ENCODE peak calls at places on chromosomes 12 and 14, in ten cellular contexts. U is prostate gland, E is A549, K is gastrocnemius medialis, I is uterus, N is transverse colon, D is IMR-90, T is upper lobe of left lung, A is Peyer's patch, J is stomach. Z is an unnamed sample.

GRCh38 chr14:104216457-104216856 is 78.1 kb downstream of the KIF26A start:
- DNase-seq in T (peak), J (no peak), K (no peak), E (no peak), N (no peak), I (no peak), A (no peak), U (no peak), D (no peak), Z (no peak)

GRCh38 chr12:102816816-102817434 is 100.1 kb downstream of the PAH start:
- DNase-seq in K (no peak), D (peak), J (no peak), E (peak), I (no peak), N (no peak), U (no peak), A (no peak), T (no peak), Z (no peak)

GRCh38 chr12:93638095-93638494 is 39.1 kb upstream of the CRADD start:
- DNase-seq in T (no peak), I (no peak), J (no peak), D (peak), U (no peak), A (no peak), E (no peak), N (no peak), K (no peak), Z (no peak)

GRCh38 chr12:7934153-7934552 is 1.8 kb downstream of the SLC2A3 start:
- DNase-seq in A (peak), K (no peak), U (no peak), T (no peak), D (no peak), E (no peak), N (no peak), J (no peak), I (no peak), Z (no peak)

GRCh38 chr12:59372971-59373370 is 222.9 kb upstream of the SLC16A7 start:
- DNase-seq in A (no peak), I (no peak), T (no peak), E (peak), K (no peak), J (no peak), N (no peak), D (peak), U (no peak), Z (no peak)

GRCh38 chr14:95097385-95097784 is 59.9 kb downstream of the DICER1 start:
- DNase-seq in T (no peak), E (no peak), J (no peak), D (peak), A (no peak), U (no peak), N (no peak), I (no peak), K (no peak), Z (no peak)

GRCh38 chr12:52274521-52274920 is at the start of gene KRT86:
- DNase-seq in T (no peak), A (no peak), N (no peak), K (no peak), I (no peak), E (no peak), J (peak), D (no peak), U (no peak), Z (no peak)

GRCh38 chr14:80987235-80988032 is 32.0 kb downstream of the TSHR start:
- DNase-seq in N (peak), K (peak), D (peak), U (peak), I (peak), E (peak), A (peak), J (peak), T (no peak), Z (peak)

GRCh38 chr12:77746108-77746507 is 84.6 kb upstream of the NAV3 start:
- DNase-seq in E (no peak), D (peak), I (no peak), T (no peak), A (no peak), J (no peak), U (no peak), N (no peak), K (no peak), Z (no peak)

GRCh38 chr14:96268426-96269358 is 12.7 kb downstream of the BDKRB1 start:
- DNase-seq in D (peak), J (no peak), E (peak), K (no peak), U (peak), A (peak), T (no peak), N (peak), I (peak), Z (no peak)

GRCh38 chr14:89248430-89249295 is 168.4 kb downstream of the FOXN3 start:
- DNase-seq in D (no peak), J (no peak), K (no peak), N (no peak), U (no peak), T (no peak), I (no peak), E (no peak), A (no peak), Z (no peak)

GRCh38 chr14:78143489-78144145 is 26.6 kb upstream of the NRXN3 start:
- DNase-seq in A (no peak), E (peak), J (no peak), N (no peak), T (no peak), K (no peak), D (peak), U (no peak), I (no peak), Z (no peak)

GRCh38 chr14:78142994-78143393 is 27.2 kb upstream of the NRXN3 start:
- DNase-seq in D (no peak), I (no peak), U (no peak), N (no peak), T (no peak), J (no peak), E (no peak), K (no peak), A (no peak), Z (no peak)

GRCh38 chr14:78136695-78137094 is 33.5 kb upstream of the NRXN3 start:
- DNase-seq in N (no peak), U (no peak), D (no peak), A (no peak), E (no peak), J (no peak), I (no peak), K (no peak), T (no peak), Z (no peak)

GRCh38 chr14:78141590-78141989 is 28.6 kb upstream of the NRXN3 start:
- DNase-seq in I (no peak), E (no peak), D (no peak), N (no peak), A (no peak), U (no peak), T (no peak), J (no peak), K (no peak), Z (no peak)
- TF ChIP-seq CTCF in I (no peak), E (no peak), D (no peak), N (no peak), A (no peak), U (peak), T (no peak), J (no peak), K (no peak), Z (no peak)

GRCh38 chr12:9848899-9849298 is 20.3 kb downstream of the CLEC2B start:
- DNase-seq in U (no peak), K (no peak), T (no peak), I (no peak), E (no peak), J (no peak), D (no peak), A (no peak), N (no peak), Z (no peak)
- TF ChIP-seq POLR2A in U (no peak), K (no peak), T (no peak), I (no peak), E (no peak), J (no peak), D (no peak), A (no peak), N (no peak), Z (no peak)

GRCh38 chr12:105369014-105369413 is 38.5 kb downstream of the C12orf75 start:
- DNase-seq in A (no peak), K (no peak), E (no peak), U (no peak), N (no peak), J (no peak), T (no peak), D (peak), I (no peak), Z (no peak)
- TF ChIP-seq CTCF in A (no peak), K (no peak), E (no peak), U (no peak), N (no peak), J (no peak), T (no peak), D (peak), I (no peak), Z (no peak)

GRCh38 chr14:73644531-73645247 is at the start of gene DNAL1:
- DNase-seq in I (peak), D (peak), E (peak), K (peak), J (peak), A (peak), N (peak), U (peak), T (peak), Z (peak)
- TF ChIP-seq POLR2A in I (peak), D (peak), E (peak), K (peak), J (no peak), A (no peak), N (peak), U (peak), T (peak), Z (no peak)

DNA sequence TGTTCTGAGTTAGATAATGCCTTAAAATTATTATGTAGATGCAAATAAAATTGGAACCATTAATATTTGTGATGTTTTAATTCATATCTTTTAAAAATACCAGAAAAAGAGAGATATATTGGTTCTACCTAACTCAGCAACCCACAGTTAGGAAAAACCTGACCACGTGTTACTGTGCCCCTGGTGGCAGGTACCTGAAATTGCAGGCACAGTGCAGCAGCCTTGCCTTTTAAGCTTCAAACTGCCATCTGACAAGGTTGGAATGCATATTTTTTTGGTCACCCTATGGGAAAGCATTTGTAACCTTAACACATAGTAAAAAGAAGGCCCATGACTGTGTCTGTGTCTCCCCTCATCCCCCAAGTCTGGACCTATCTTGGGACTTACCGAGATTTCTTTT is 109.4 kb upstream of the NOS1 start:
- DNase-seq in D (no peak), N (no peak), J (no peak), K (no peak), A (no peak), E (peak), U (no peak), T (no peak), I (no peak), Z (no peak)
- TF ChIP-seq CTCF in D (no peak), N (no peak), J (no peak), K (no peak), A (peak), E (peak), U (no peak), T (no peak), I (no peak), Z (peak)

GRCh38 chr12:121712462-121713256 is at the start of gene TMEM120B:
- DNase-seq in E (peak), T (peak), I (peak), J (peak), A (peak), U (peak), D (peak), K (peak), N (peak), Z (peak)
- TF ChIP-seq POLR2A in E (peak), T (peak), I (peak), J (peak), A (peak), U (peak), D (peak), K (peak), N (peak), Z (peak)

DNA sequence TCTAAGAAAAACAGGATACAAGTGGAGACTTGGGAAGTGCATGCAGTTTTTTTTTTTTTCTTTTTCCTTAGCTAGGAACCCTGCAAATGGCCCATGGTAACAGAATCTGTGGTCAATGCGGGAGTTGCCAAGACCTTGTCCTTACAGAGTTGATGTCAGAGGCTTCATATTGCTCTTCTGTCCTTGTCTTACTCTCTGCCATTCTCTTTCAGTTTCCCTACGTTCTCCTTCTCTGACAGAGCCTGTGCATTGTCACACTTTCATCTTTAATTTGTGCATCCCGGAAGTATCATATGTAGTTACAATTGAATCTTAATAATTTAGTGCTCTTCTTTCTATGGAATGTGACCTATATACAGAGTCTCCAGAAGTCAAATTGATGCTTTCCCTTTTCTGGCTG is 986.9 kb downstream of the TMEM121 start:
- DNase-seq in E (no peak), D (no peak), I (no peak), U (no peak), A (no peak), N (no peak), J (no peak), K (no peak), T (no peak), Z (no peak)
- TF ChIP-seq CTCF in E (no peak), D (no peak), I (no peak), U (no peak), A (no peak), N (no peak), J (no peak), K (no peak), T (no peak), Z (no peak)

GRCh38 chr14:92793709-92794546 is at the start of gene GOLGA5:
- DNase-seq in E (peak), K (peak), N (peak), T (peak), A (peak), I (peak), J (peak), D (peak), U (peak), Z (peak)
- TF ChIP-seq POLR2A in E (peak), K (peak), N (peak), T (peak), A (peak), I (peak), J (peak), D (peak), U (peak), Z (no peak)

GRCh38 chr14:87805315-87805723 is 187.7 kb downstream of the GALC start:
- DNase-seq in J (peak), I (no peak), U (no peak), E (peak), N (no peak), D (no peak), A (no peak), T (no peak), K (no peak), Z (no peak)
- TF ChIP-seq CTCF in J (peak), I (peak), U (no peak), E (peak), N (peak), D (peak), A (peak), T (peak), K (peak), Z (peak)

GRCh38 chr12:38904932-38905479 is 385 bp downstream of the CPNE8 start:
- DNase-seq in E (peak), U (peak), J (peak), D (no peak), A (peak), I (peak), N (peak), K (peak), T (peak), Z (peak)
- TF ChIP-seq POLR2A in E (peak), U (no peak), J (no peak), D (no peak), A (no peak), I (peak), N (no peak), K (no peak), T (no peak), Z (no peak)

Z was measured in heart left ventricle.